ENCODE peak calls at places on chromosomes 11 and 22, in six cellular contexts. J is fibroblast of lung, X is IMR-90, Y is cardiac muscle cell, B is MM.1S, N is PC-3. G is an unnamed sample. For H3K4me1, the result is how much of the 10 kb centered on the place peaks cover.

GRCh38 chr11:96827164-96827563 is 437.4 kb downstream of the JRKL start:
- DNase-seq in B (no peak), J (peak), Y (peak), N (peak), X (peak), G (no peak)

GRCh38 chr22:25930710-25931353 is 188.8 kb downstream of the MYO18B start:
- DNase-seq in X (no peak), B (no peak), J (no peak), Y (no peak), N (no peak), G (no peak)

GRCh38 chr22:17733484-17733883 is 40.8 kb downstream of the BID start:
- DNase-seq in J (no peak), B (no peak), X (peak), N (peak), Y (no peak), G (no peak)

GRCh38 chr11:113162590-113162961 is 151.8 kb upstream of the TTC12 start:
- DNase-seq in B (no peak), X (no peak), J (no peak), N (no peak), Y (no peak), G (no peak)

GRCh38 chr11:9787981-9788521 is 124.2 kb downstream of the SWAP70 start:
- DNase-seq in N (no peak), B (no peak), Y (no peak), J (peak), X (peak), G (no peak)

GRCh38 chr11:122920579-122920978 is 38.0 kb downstream of the JHY start:
- DNase-seq in N (no peak), X (no peak), J (no peak), B (no peak), Y (no peak), G (no peak)

GRCh38 chr11:96188625-96189006 is 154.4 kb downstream of the MAML2 start:
- DNase-seq in X (peak), N (no peak), B (peak), J (no peak), Y (no peak), G (no peak)

GRCh38 chr22:30943368-30943767 is 25.2 kb downstream of the MORC2 start:
- DNase-seq in B (no peak), N (no peak), X (no peak), J (no peak), Y (no peak), G (no peak)

GRCh38 chr11:3225826-3226750 is 6.1 kb downstream of the MRGPRE start:
- DNase-seq in B (no peak), X (no peak), Y (no peak), J (no peak), N (no peak), G (no peak)

GRCh38 chr11:31779268-31779879 is 31.7 kb downstream of the PAX6 start:
- DNase-seq in X (peak), J (peak), N (peak), B (no peak), Y (no peak), G (no peak)

GRCh38 chr22:42901790-42902508 is 44.9 kb upstream of the ARFGAP3 start:
- DNase-seq in J (no peak), Y (no peak), N (no peak), X (no peak), B (no peak), G (peak)

GRCh38 chr11:56910785-56911184 is 77.9 kb upstream of the OR5AK2 start:
- DNase-seq in X (no peak), Y (no peak), J (no peak), B (no peak), N (peak), G (no peak)

GRCh38 chr11:77054018-77054417 is 12.8 kb upstream of the CAPN5 start:
- DNase-seq in B (no peak), Y (no peak), N (no peak), X (no peak), J (no peak), G (no peak)

GRCh38 chr11:68215524-68216170 is 2.6 kb upstream of the KMT5B start:
- DNase-seq in Y (no peak), B (no peak), X (no peak), N (no peak), J (no peak), G (no peak)

GRCh38 chr11:60915250-60915914 is 1.4 kb downstream of the TMEM109 start:
- DNase-seq in J (peak), Y (peak), N (peak), X (peak), B (peak), G (no peak)

GRCh38 chr11:20208622-20209090 is 48.4 kb upstream of the DBX1 start:
- DNase-seq in B (no peak), Y (no peak), X (no peak), N (no peak), J (no peak), G (no peak)

GRCh38 chr11:35617687-35618496 is at the start of gene FJX1:
- DNase-seq in X (peak), Y (peak), N (peak), B (peak), J (peak), G (peak)

GRCh38 chr11:68963779-68964178 is 17.0 kb downstream of the MRGPRD start:
- DNase-seq in B (no peak), X (peak), Y (no peak), N (no peak), J (no peak), G (no peak)

GRCh38 chr11:45161252-45162063 is 15.0 kb downstream of the PRDM11 start:
- DNase-seq in B (no peak), N (no peak), X (no peak), J (no peak), Y (no peak), G (peak)

DNA sequence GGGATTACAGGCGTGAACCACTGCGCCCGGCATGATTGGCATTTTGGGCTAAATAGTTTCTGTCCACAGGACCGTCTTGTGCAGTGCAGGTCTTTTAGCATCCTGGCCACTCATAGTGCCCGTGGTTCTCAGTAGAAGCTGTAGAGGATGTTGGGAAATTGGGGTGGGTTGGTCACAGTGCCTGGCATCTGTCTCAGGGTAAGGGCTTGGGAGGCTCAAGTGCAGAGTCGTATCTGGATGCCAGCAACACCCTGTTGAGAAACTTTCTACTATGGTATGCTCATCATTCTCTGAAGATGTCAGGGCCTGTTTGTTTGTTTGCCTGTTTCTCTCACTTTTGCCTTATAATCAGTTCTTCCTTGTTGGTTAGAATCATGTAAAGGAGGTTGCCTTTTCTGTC is 21.9 kb downstream of the UBE2L3 start:
- DNase-seq in X (no peak), B (no peak), J (no peak), N (no peak), Y (no peak), G (no peak)
- H3K27ac ChIP-seq in X (no peak), B (no peak), J (no peak), N (no peak), Y (no peak), G (no peak)

GRCh38 chr11:63551889-63552266 is 11.3 kb downstream of the PLAAT2 start:
- DNase-seq in X (no peak), Y (no peak), B (no peak), J (no peak), N (no peak), G (no peak)
- TF ChIP-seq CTCF in X (no peak), Y (no peak), B (no peak), J (no peak), N (no peak), G (no peak)

DNA sequence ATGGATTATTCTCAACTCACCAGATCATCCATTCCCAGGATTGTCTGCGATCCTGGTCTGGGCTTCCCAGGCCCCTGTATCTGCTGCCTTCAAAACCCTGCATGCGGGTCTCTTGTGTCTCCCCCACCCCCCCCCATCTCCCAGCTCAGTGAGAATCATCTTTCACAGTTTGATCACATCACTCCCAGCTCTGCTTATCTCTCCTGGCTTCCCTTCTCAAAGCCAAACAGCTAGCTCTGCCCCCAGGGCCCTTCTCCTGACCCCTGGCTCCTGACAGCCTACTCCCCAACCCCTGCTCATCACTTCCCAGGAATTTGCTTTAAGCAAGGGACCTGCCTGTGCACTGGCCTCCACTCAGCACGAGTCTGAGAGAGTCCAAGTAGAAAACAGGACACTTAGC is 342.7 kb downstream of the TENM4 start:
- DNase-seq in X (no peak), Y (no peak), J (no peak), B (no peak), N (no peak), G (no peak)
- H3K4me1 ChIP-seq in X (under half), Y (under half), J (under half), B (under half), N (under half), G (under half)

DNA sequence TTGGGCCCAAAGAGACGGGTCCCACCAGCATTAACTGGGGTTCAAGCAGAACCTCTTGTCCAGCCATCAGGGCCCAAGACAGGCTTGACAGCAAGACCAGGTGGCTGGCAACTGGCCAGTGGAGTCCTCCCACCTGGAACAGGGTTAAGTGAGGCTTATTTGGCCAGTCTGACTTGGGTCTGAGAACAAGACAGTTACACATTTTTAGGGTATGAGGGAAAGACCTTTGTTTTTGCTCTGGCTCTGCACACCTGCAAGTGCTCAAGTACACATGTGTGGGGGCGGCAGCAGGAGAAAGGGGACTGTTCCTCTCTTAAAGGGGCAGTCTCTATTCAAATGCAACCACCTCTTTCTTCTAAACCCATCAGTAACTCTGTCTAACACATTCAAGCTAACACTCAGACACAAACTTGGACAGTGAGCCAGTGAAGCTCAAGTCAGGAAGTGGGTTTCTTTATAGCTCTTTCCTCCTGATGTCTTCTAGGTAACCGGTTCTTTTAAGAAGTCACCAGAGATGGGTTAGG is 116.2 kb downstream of the ETS1 start:
- DNase-seq in X (no peak), N (no peak), B (peak), Y (no peak), J (no peak), G (no peak)
- H3K27ac ChIP-seq in X (no peak), N (no peak), B (peak), Y (no peak), J (peak), G (peak)

GRCh38 chr11:110679323-110679980 is 32.8 kb downstream of the ARHGAP20 start:
- DNase-seq in B (no peak), Y (no peak), J (peak), X (peak), N (no peak), G (no peak)

DNA sequence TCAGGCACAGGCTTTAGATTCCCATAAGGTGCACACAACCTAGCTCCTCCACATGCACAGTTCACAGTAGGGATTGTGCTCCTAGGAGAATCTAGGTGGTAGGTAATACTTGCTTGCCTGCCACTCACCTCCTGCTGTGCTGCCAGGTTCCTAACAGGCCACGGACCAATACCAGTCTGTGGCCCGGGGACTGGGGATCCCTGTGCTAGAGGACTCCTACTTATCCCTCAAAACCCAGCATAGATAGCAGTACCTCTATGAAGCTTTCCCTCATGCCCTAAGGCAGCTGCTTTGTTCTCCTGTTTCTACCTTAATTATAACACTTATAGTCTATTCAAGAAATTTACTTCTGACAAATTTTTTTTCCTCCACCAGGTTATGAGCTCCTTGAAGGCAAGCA is 36.7 kb downstream of the ARHGAP20 start:
- DNase-seq in J (no peak), Y (no peak), X (no peak), B (no peak), N (no peak), G (no peak)
- TF ChIP-seq CTCF in J (no peak), Y (no peak), X (no peak), B (no peak), N (no peak), G (no peak)

GRCh38 chr11:26537341-26537740 is 34.7 kb downstream of the MUC15 start:
- DNase-seq in Y (no peak), X (no peak), B (no peak), J (no peak), N (no peak), G (no peak)
- H3K4me1 ChIP-seq in Y (under half), X (under half), B (under half), J (under half), N (under half), G (under half)

GRCh38 chr22:29269731-29270474 is 1.8 kb downstream of the EWSR1 start:
- DNase-seq in J (no peak), B (peak), Y (peak), X (peak), N (peak), G (no peak)
- H3K27ac ChIP-seq in J (peak), B (peak), Y (peak), X (no peak), N (peak), G (peak)

GRCh38 chr11:66287256-66288137 is 1.4 kb downstream of the YIF1A start:
- DNase-seq in B (no peak), N (no peak), J (no peak), X (no peak), Y (no peak), G (no peak)

GRCh38 chr11:66289548-66290331 is 797 bp upstream of the YIF1A start:
- DNase-seq in Y (peak), X (no peak), B (peak), J (no peak), N (peak), G (peak)

GRCh38 chr11:66288138-66288865 is 641 bp downstream of the YIF1A start:
- DNase-seq in N (peak), J (no peak), B (no peak), Y (no peak), X (no peak), G (no peak)

GRCh38 chr11:66290332-66290629 is 1.3 kb upstream of the YIF1A start:
- DNase-seq in X (no peak), J (no peak), N (no peak), B (no peak), Y (no peak), G (no peak)

DNA sequence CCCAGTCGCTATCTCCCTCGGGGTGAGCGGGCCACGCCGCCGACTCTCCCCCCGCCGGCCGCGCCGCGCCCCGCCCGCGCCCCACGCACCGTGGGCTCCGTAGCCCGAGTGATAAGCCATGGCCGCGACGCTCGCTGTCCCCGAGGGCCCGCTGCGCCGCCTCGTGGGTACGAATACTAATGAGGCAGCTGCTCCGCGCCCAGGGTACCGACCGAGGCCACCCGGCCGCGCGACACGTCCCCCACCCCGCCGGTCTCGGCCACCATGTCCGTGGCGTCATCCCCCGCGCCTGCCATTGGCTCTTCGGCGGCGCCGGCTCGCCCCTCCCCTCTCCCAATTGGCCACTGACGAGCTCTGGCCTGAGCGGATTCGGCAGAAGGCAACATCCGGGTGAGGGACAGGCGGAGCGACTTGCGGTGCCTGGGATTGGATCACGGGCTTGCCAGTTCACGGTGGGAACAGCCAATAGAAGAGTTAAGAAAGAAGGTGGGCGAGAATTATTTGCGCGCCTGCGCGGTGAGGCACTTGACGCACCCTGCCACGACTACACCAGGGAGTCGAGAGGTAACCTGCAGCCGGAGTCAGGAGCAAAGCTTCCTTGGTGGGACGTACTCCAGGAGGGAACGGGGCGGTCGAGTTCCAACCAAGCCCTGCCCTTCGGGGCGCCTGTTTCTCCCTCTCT is at the start of gene YIF1A:
- DNase-seq in Y (peak), X (peak), J (peak), N (peak), B (peak), G (peak)
- TF ChIP-seq CTCF in Y (no peak), X (no peak), J (no peak), N (no peak), B (no peak), G (no peak)

G was measured in heart right ventricle.